ENCODE peak calls at places on chromosome 14, in seven cellular contexts. Q is small intestine, K is fibroblast of lung, J is right cardiac atrium, A is GDM1, O is GM10248, D is HEK293T. R is an unnamed sample.

GRCh38 chr14:92846162-92846897 is 52.2 kb downstream of the GOLGA5 start:
- DNase-seq in Q (peak), K (peak), J (no peak), A (no peak), O (peak), D (no peak), R (peak)

GRCh38 chr14:104428333-104428851 is 151.2 kb upstream of the C14orf180 start:
- DNase-seq in Q (no peak), K (no peak), J (no peak), A (no peak), O (no peak), D (no peak), R (no peak)

GRCh38 chr14:78904094-78904493 is 733.9 kb downstream of the NRXN3 start:
- DNase-seq in Q (no peak), K (no peak), J (no peak), A (no peak), O (no peak), D (no peak), R (no peak)

GRCh38 chr14:75640876-75641275 is 19.8 kb downstream of the ERG28 start:
- DNase-seq in Q (no peak), K (no peak), J (no peak), A (no peak), O (no peak), D (no peak), R (no peak)

GRCh38 chr14:30496852-30497251 is 62.1 kb upstream of the G2E3 start:
- DNase-seq in Q (peak), K (no peak), J (no peak), A (no peak), O (no peak), D (no peak), R (no peak)

GRCh38 chr14:51394391-51394790 is 154.3 kb downstream of the TMX1 start:
- DNase-seq in Q (no peak), K (peak), J (no peak), A (no peak), O (no peak), D (no peak), R (peak)

GRCh38 chr14:93072659-93073365 is 42.9 kb downstream of the ITPK1 start:
- DNase-seq in Q (peak), K (no peak), J (no peak), A (no peak), O (no peak), D (no peak), R (no peak)

GRCh38 chr14:37900582-37900981 is 305.2 kb downstream of the TTC6 start:
- DNase-seq in Q (no peak), K (peak), J (no peak), A (no peak), O (no peak), D (no peak), R (peak)

GRCh38 chr14:42335918-42336317 is 729.2 kb downstream of the LRFN5 start:
- DNase-seq in Q (no peak), K (no peak), J (no peak), A (no peak), O (no peak), D (no peak), R (no peak)

GRCh38 chr14:104254735-104255400 is 116.5 kb downstream of the KIF26A start:
- DNase-seq in Q (no peak), K (no peak), J (no peak), A (no peak), O (no peak), D (no peak), R (no peak)

GRCh38 chr14:76699901-76700590 is 61.2 kb upstream of the VASH1 start:
- DNase-seq in Q (no peak), K (no peak), J (no peak), A (no peak), O (no peak), D (no peak), R (no peak)

GRCh38 chr14:44163946-44164345 is 343.1 kb downstream of the FSCB start:
- DNase-seq in Q (no peak), K (peak), J (no peak), A (no peak), O (no peak), D (no peak), R (peak)

GRCh38 chr14:89256951-89257350 is 160.1 kb downstream of the FOXN3 start:
- DNase-seq in Q (no peak), K (no peak), J (no peak), A (no peak), O (no peak), D (no peak), R (no peak)

GRCh38 chr14:94562941-94563883 is 2.0 kb downstream of the SERPINA4 start:
- DNase-seq in Q (no peak), K (no peak), J (no peak), A (no peak), O (no peak), D (no peak), R (no peak)

GRCh38 chr14:80974338-80975078 is 19.1 kb downstream of the TSHR start:
- DNase-seq in Q (no peak), K (peak), J (no peak), A (no peak), O (no peak), D (no peak), R (no peak)